ENCODE peak calls at places on chromosome 20, in four cellular contexts. K is fibroblast of lung, M is GM23338, U is HCT116. F is an unnamed sample.

GRCh38 chr20:11429168-11429567 is 488.5 kb upstream of the BTBD3 start:
- DNase-seq in U (no peak), K (no peak), M (no peak), F (no peak)

GRCh38 chr20:54257090-54257816 is 49.4 kb downstream of the PFDN4 start:
- DNase-seq in M (no peak), K (peak), U (peak), F (peak)

GRCh38 chr20:44017905-44018683 is 103.4 kb downstream of the TOX2 start:
- DNase-seq in U (peak), K (peak), M (no peak), F (peak)

GRCh38 chr20:15846446-15846845 is 726.8 kb downstream of the KIF16B start:
- DNase-seq in K (no peak), U (no peak), M (no peak), F (no peak)

GRCh38 chr20:44648068-44648467 is 3.4 kb downstream of the ADA start:
- DNase-seq in U (no peak), M (peak), K (no peak), F (no peak)

GRCh38 chr20:32742322-32743236 is 688 bp downstream of the COMMD7 start:
- DNase-seq in U (no peak), M (peak), K (no peak), F (peak)

GRCh38 chr20:38117635-38118034 is 47.4 kb downstream of the TGM2 start:
- DNase-seq in K (no peak), U (no peak), M (no peak), F (no peak)

GRCh38 chr20:19079536-19080299 is 132.7 kb upstream of the SLC24A3 start:
- DNase-seq in U (no peak), M (no peak), K (peak), F (no peak)

GRCh38 chr20:52800734-52801627 is 171.2 kb upstream of the TSHZ2 start:
- DNase-seq in K (no peak), M (no peak), U (no peak), F (no peak)

GRCh38 chr20:57877995-57878394 is 168.2 kb upstream of the PMEPA1 start:
- DNase-seq in M (no peak), K (no peak), U (no peak), F (no peak)

GRCh38 chr20:58647814-58648501 is 3.1 kb upstream of the STX16 start:
- DNase-seq in U (no peak), K (peak), M (no peak), F (no peak)

GRCh38 chr20:10982692-10983091 is 308.9 kb upstream of the JAG1 start:
- DNase-seq in U (no peak), K (peak), M (no peak), F (peak)

GRCh38 chr20:8808180-8808535 is 260.7 kb upstream of the PLCB4 start:
- DNase-seq in K (no peak), M (no peak), U (no peak), F (no peak)

DNA sequence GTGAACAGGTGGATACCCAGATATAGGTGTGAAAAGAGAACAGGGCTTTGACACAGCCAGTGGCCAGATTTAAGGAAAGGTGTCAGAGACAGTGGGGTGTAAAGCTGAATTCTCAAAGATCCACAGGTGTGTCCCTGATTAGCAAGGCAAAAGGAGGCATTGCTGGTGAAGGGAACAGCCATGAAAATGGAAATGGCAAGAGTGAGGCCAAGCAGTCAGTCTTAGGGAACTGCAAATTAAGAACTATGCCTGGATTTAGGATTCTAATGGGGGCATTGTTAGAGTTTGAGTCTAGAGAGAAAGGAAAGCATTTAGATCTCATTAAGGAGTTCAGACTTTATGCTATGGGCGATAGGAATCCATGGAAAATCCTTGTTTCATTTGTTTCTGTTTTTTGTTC is 789.2 kb downstream of the MAFB start:
- DNase-seq in M (peak), U (no peak), K (no peak), F (no peak)
- TF ChIP-seq CTCF in M (peak), U (no peak), K (no peak), F (no peak)

DNA sequence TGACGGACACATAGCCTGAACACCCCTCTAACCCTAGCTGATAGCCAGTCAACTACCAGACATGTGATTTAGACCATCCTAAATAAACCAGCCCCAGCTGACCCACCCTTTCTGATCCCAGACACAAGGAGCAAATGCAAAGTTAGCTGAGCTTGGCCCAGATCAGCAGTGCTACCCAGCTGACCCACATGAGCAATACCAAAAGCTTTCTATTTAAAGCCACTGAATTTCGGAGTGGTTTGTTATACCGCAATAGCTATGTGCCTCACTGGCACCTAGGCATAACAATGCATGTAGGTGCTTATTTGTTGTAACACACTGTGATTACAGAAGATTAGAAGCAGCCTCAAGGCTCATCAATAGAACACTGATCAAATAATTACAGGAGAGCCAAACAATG is 93.7 kb upstream of the SIRPA start:
- DNase-seq in U (no peak), M (no peak), K (no peak), F (no peak)
- TF ChIP-seq EZH2 in U (no peak), M (no peak), K (no peak), F (no peak)

DNA sequence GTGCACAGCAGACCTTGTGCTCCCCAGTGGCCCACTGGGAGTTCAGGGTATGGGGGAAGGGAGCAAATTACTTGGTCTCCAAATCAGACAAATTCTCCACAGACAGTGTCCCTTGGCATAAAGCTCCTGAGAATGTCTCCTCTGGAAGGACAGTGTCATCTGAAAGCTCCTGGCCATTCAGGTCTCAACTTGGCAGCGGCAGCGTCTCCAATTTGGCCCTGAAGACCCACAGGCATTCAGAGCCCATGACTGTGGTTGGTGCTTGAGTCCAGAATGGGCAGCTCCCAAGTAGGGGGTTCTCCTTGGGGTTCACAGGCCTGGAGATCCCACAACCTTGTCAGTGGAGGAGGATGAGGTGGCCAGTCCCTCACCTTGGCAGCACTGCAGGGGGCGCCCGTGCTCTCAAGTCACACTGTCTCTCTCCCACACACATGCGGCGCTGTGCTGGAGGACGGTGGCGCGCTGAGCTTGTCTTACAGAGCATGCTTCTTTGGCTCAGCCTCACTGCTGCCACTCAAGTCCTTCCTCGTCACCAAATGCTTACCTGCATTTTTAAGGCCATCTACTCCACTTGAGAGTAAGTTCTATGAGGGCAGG is 20.7 kb downstream of the DYNLRB1 start:
- DNase-seq in M (peak), U (no peak), K (peak), F (no peak)
- TF ChIP-seq CTCF in M (peak), U (peak), K (peak), F (no peak)

DNA sequence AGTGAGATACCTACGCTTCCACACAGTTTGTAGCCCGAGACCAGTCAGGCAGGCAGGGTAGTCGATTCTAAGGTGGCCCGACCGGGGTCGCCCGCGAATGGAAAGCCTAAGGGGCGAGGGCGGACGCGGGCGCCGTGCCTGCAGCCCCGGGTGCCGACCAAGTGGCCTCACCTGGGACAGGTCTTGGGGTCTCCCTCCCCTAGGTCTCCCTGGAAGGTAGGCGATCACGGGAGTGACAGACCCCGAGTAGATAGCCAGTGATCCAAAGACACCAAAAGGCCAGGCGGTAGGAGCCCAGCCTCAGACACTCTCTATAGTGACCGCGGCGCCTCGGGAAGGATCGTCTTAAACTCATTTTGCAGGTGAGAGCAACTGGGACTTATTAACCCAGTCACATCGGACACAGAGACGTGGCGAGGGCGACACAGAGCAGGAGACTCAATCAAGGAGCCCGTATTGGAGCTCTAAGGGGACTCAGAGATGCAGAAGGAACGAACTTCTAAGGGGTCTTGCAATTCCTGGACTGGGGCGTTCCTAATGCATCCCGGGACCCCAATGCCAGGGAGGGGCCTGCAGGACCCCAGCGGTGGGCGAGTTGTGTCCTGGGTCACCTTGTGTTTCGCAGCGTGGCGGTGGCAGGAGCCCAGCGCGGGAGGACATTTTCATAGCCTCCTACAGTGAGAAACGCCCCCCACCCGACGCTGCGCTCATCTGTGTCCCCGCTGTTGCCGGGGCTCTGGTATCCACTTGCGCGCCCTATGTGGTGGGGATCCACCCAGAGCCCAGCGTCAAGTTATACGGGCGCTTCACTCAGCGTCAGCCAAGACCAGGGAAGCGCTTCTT is 2.1 kb upstream of the VSX1 start:
- DNase-seq in K (no peak), M (peak), U (no peak), F (peak)
- TF ChIP-seq EZH2 in K (peak), M (peak), U (no peak), F (peak)

DNA sequence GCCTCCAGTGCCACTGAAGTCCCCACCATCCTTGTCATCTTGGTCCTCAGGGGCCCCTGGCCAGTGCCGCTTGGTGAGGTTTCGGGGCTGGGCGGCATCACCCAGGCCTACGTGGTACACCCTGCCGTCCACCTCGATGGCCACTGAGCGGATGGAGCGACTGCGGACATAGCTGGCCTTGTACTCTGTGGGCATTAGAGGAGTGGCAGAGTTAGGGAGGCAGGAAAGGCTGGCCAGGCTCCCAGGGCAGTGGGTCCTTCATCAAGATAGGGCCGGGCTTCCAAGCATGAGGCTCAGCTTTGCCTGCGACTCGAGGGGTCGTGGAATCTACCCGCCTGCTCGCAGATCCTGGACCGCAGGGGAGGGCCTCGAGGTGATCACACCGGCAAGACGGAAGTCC is 119.0 kb downstream of the SULF2 start:
- DNase-seq in K (no peak), U (no peak), M (no peak), F (no peak)
- TF ChIP-seq CTCF in K (no peak), U (no peak), M (no peak), F (no peak)

DNA sequence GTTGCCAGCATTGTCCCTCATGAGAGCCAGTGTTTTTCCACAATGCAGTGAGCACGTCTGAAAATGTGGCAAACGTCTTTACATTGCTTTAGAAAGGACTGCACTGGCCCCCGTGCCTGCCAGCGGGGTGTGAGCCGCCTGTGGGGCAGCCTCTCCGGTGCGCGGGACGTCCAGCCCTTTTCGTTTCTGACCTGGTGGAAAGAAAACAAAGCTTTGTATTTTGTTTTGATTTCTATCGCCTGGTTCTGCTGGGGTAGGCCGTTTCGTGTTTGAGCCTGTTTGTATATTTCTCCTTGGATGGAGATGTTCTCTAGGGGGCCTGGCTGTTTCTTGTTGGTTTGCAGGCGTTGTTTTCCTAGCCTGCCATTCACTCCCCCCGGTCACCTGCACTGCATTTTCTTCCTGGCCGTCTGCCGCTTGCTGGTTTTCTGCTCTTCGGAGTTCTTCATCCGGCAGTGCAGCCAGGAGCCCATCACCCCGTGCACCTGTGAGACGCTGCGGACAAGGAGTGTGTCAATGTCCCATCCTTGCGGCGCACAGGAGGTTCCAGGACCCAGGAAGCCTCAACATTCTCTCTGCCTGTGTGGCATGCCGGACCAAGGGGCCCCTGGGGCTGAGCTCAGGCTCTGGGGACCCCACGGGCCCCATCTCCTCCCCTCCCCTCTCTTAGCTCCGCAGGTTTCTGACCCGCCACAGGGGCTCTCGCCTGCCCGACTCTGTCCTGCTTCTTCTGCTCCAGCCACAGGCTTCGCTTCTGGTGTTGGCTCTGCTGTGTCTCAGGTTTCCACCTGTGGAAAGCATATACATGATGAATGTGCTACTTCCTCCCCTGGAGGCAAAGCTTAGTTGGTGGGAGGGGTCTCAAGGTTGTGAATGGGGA is 100.6 kb downstream of the CDH4 start:
- DNase-seq in U (no peak), M (peak), K (no peak), F (no peak)
- TF ChIP-seq EZH2 in U (no peak), M (no peak), K (no peak), F (no peak)

DNA sequence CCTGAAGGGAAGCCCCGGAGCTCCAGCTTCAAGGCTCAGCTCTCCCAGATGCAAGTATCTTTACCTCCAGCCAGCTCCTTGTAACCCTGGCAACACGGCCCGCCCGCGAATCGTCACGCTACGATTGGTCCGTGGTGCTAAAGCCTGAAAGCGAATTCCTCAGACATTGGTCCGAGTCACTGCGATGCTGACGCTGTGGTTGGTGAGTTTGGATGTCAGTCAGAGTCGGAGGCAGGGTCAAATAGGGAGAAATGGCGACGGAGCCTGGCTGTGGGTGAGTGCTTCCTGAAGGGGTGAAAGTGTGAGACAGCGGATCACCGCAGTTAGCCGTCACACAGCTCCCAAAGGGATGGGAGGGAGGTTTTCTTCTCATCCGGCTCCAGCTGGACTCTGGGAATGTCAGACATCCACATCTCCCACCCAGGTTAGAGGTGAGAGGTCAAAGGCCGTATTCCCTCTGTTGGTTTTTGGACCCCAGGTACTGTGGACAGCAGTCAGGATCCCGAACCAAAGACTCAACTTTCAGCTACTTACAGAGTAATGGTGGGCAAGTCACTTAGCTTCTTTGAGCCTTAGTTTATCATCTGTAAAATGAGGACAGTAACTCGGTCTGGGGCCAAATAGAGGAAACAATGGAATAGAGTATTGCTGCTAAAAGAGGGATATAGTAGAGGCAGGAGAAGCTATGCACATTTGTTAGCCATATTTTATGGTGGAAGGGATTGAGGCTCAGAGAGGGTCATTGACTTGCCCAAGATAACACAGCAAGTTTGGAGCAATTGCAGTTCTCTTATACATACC is at the start of gene ZSWIM1:
- DNase-seq in M (peak), U (peak), K (peak), F (peak)
- TF ChIP-seq CTCF in M (no peak), U (no peak), K (no peak), F (no peak)

GRCh38 chr20:41366546-41367392 is at the start of gene EMILIN3:
- DNase-seq in K (no peak), U (no peak), M (peak), F (peak)
- TF ChIP-seq EZH2 in K (peak), U (no peak), M (peak), F (no peak)